ENCODE peak calls at places on chromosomes 11 and 22, in eight cellular contexts. K is K562, G is RWPE1, V is transverse colon, J is cardiac muscle cell, C is ovary, X is stomach, F is MM.1S. N is an unnamed sample.

GRCh38 chr11:27485930-27486773 is 13.6 kb upstream of the LGR4 start:
- DNase-seq in J (peak; percentile 76), K (peak; percentile 44), G (no peak), V (no peak), X (no peak), F (peak; percentile 60), C (no peak), N (no peak)

GRCh38 chr11:81869337-81870065 is 864.2 kb downstream of the FAM181B start:
- DNase-seq in V (peak; percentile 59), F (peak; percentile 98), G (no peak), J (peak; percentile 33), X (peak; percentile 44), K (no peak), C (no peak), N (peak; percentile 78)

GRCh38 chr11:3022982-3023381 is 30.9 kb upstream of the NAP1L4 start:
- DNase-seq in J (peak; percentile 82), C (no peak), X (no peak), V (no peak), G (peak; percentile 63), F (no peak), K (no peak), N (peak; percentile 62)

GRCh38 chr11:32586576-32587190 is 3.1 kb downstream of the EIF3M start:
- DNase-seq in J (peak; percentile 33), F (peak; percentile 22), V (no peak), K (peak; percentile 36), C (no peak), X (no peak), G (peak; percentile 30), N (no peak)

GRCh38 chr11:601573-602245 is 14.0 kb downstream of the IRF7 start:
- DNase-seq in V (no peak), F (no peak), X (no peak), J (no peak), G (no peak), K (no peak), C (no peak), N (no peak)

GRCh38 chr11:3088806-3089205 is 31.6 kb upstream of the CARS1 start:
- DNase-seq in F (no peak), X (no peak), V (no peak), J (no peak), C (no peak), G (no peak), K (no peak), N (no peak)

GRCh38 chr11:75319035-75319877 is 32.2 kb downstream of the ARRB1 start:
- DNase-seq in X (peak; percentile 80), J (no peak), F (no peak), K (no peak), C (no peak), V (peak; percentile 67), G (no peak), N (no peak)

GRCh38 chr22:36590441-36591056 is 61.6 kb upstream of the EIF3D start:
- DNase-seq in C (no peak), F (no peak), K (no peak), G (no peak), V (no peak), J (no peak), X (no peak), N (no peak)

GRCh38 chr22:39658367-39658766 is 87.8 kb downstream of the CACNA1I start:
- DNase-seq in J (no peak), X (no peak), K (no peak), C (no peak), F (no peak), V (peak; percentile 13), G (no peak), N (peak; percentile 33)

DNA sequence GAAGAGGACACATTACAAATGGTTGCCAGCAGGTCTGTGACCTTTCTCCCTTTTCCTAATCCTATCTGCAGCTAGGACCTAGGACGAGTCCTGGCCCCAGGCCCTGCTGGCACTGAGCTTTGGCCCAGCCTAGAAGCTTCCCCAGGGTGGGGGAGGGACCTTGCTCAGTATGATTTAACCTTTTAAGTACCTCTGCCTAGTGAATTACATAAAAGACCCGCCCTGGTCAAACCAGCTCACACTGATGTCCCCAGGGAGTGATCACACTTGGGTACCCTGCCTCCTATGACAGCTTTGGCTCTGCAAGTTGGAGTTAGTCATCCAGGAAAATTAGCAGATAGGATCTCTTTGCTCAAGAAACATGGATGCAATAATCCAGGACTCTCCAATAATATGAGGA is 21.9 kb downstream of the ASCC2 start:
- DNase-seq in X (no peak), G (no peak), J (peak; percentile 33), K (no peak), C (peak; percentile 70), F (no peak), V (no peak), N (peak; percentile 50)
- H3K27ac ChIP-seq in X (no peak overlapping the region), G (peak overlapping the region; percentile 75), J (no peak overlapping the region), K (no peak overlapping the region), C (no peak overlapping the region), F (no peak overlapping the region), V (no peak overlapping the region), N (no peak overlapping the region)

DNA sequence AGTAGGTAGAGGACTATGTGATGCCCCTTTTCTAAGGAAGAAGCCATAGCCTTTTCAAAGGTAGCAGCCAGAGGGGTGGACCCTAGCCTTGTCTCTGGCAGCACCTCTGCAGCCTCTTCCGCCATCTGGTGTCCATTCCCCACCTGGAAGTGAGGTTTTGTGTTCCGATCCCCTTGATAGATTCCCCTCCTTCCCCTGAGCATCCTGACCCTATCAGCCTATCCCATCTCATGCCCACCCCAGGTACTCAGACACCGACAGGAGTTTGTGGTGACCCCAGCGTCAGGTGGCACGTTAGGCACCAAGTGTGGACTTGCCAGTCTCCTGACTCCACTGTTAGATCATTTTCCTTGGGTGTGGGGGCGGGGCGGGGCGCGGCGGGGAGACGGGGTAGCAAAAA is 398 bp upstream of the FAM89B start:
- DNase-seq in V (peak; percentile 44), X (peak; percentile 36), F (peak; percentile 51), J (peak; percentile 57), C (no peak), K (no peak), G (peak; percentile 65), N (no peak)
- TF ChIP-seq CTCF in V (peak; percentile 17), X (peak; percentile 60), F (peak; percentile 61), J (peak; percentile 46), C (no peak), K (peak; percentile 75), G (peak; percentile 51), N (peak; percentile 68)

GRCh38 chr11:44868455-44869421 is 81.9 kb downstream of the TP53I11 start:
- DNase-seq in J (no peak), F (no peak), V (no peak), C (no peak), K (no peak), X (no peak), G (no peak), N (no peak)
- H3K27ac ChIP-seq in J (peak overlapping the region; percentile 58), F (no peak overlapping the region), V (peak overlapping the region; percentile 64), C (no peak overlapping the region), K (no peak overlapping the region), X (no peak overlapping the region), G (no peak overlapping the region), N (no peak overlapping the region)

GRCh38 chr11:62054484-62055121 is 69.2 kb upstream of the INCENP start:
- DNase-seq in J (peak; percentile 26), K (no peak), C (no peak), F (peak; percentile 14), X (peak; percentile 48), V (peak; percentile 72), G (peak; percentile 44), N (no peak)
- TF ChIP-seq CTCF in J (peak; percentile 4), K (peak; percentile 73), C (no peak), F (peak; percentile 22), X (peak; percentile 25), V (peak; percentile 53), G (peak; percentile 81), N (peak; percentile 63)

DNA sequence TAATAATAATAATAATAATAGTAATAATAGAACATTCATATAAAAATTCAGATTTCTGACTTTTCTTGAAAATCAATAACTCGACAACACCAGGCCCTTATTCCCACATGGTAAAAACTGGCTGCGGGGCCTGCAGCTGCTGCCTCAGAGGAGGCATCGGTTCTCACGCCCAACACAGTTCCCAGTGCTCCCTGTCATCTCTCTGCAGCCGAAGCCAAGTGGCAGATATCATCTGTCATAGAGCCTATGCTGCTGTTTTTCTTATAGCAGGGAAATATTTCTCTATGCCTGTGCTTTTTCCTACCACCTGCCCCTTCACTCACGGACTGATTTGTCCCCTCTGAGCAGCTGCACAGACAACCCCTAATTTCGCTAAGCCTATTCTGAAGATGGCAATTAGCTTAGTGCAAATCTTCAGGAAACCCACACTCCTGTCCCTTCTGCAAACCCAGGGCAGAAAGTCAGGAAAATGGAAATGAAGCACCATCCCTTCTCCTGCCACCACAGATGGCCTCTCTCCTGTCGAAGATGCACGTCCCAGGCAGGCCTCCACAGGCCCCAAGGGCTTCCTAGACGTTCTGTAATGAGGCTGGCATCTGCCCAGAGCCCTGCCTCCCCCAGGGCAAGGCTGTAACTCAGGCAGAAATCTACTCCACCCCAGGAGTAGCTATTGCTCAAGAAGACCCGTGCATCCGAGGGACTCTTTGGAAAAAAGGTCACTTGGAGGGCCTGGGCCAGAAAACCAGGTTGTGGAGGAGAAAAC is 66.6 kb downstream of the SYN3 start:
- DNase-seq in V (no peak), X (no peak), G (peak; percentile 73), F (no peak), C (no peak), K (no peak), J (peak; percentile 12), N (peak; percentile 86)
- H3K27ac ChIP-seq in V (no peak overlapping the region), X (no peak overlapping the region), G (peak overlapping the region; percentile 95), F (no peak overlapping the region), C (no peak overlapping the region), K (no peak overlapping the region), J (no peak overlapping the region), N (no peak overlapping the region)